ENCODE peak calls at places on chromosomes 6 and 20, in nine cellular contexts. D, V, I, B, M, S, Y, H and R are unnamed samples.

GRCh38 chr20:46820682-46821081 is 74.0 kb upstream of the EYA2 start:
- DNase-seq in D (peak), V (no peak), I (no peak), B (peak), M (no peak), S (no peak), Y (no peak), H (no peak), R (no peak)

GRCh38 chr20:21713470-21713869 is 8.0 kb downstream of the PAX1 start:
- DNase-seq in D (no peak), V (no peak), I (no peak), B (no peak), M (no peak), S (no peak), Y (no peak), H (no peak), R (no peak)

GRCh38 chr6:159533568-159533967 is 159.5 kb downstream of the SOD2 start:
- DNase-seq in D (no peak), V (no peak), I (no peak), B (no peak), M (no peak), S (no peak), Y (no peak), H (peak), R (no peak)

GRCh38 chr6:157761331-157761921 is 61.6 kb upstream of the SNX9 start:
- DNase-seq in D (no peak), V (peak), I (no peak), B (no peak), M (peak), S (peak), Y (no peak), H (no peak), R (peak)

GRCh38 chr6:659716-660581 is 3.0 kb upstream of the HUS1B start:
- DNase-seq in D (no peak), V (no peak), I (no peak), B (peak), M (no peak), S (no peak), Y (no peak), H (no peak), R (no peak)

GRCh38 chr6:135904666-135905065 is 53.2 kb downstream of the PDE7B start:
- DNase-seq in D (no peak), V (no peak), I (no peak), B (no peak), M (no peak), S (no peak), Y (no peak), H (no peak), R (no peak)

GRCh38 chr20:41380551-41381262 is 14.1 kb upstream of the EMILIN3 start:
- DNase-seq in D (no peak), V (no peak), I (no peak), B (no peak), M (no peak), S (no peak), Y (no peak), H (no peak), R (no peak)

GRCh38 chr6:157860505-157860991 is 37.5 kb downstream of the SNX9 start:
- DNase-seq in D (no peak), V (peak), I (no peak), B (no peak), M (no peak), S (no peak), Y (peak), H (no peak), R (no peak)

GRCh38 chr6:108947114-108947854 is 99.1 kb downstream of the ARMC2 start:
- DNase-seq in D (peak), V (no peak), I (no peak), B (peak), M (no peak), S (no peak), Y (no peak), H (peak), R (no peak)

GRCh38 chr6:131733376-131734016 is 22.7 kb upstream of the CTAGE9 start:
- DNase-seq in D (peak), V (no peak), I (no peak), B (no peak), M (no peak), S (no peak), Y (no peak), H (peak), R (no peak)

GRCh38 chr6:43729537-43729936 is 40.5 kb upstream of the VEGFA start:
- DNase-seq in D (no peak), V (no peak), I (no peak), B (no peak), M (no peak), S (no peak), Y (no peak), H (no peak), R (no peak)